ENCODE peak calls at places on chromosomes 12 and 14, in four cellular contexts. K is mucosa of descending colon, N is bronchial epithelial cell, H is cardiac muscle cell. Q is an unnamed sample.

GRCh38 chr12:93186131-93186530 is 191.6 kb upstream of the NUDT4 start:
- DNase-seq in N (no peak), K (no peak), H (peak), Q (no peak)

GRCh38 chr12:131916306-131917138 is 12.6 kb upstream of the PUS1 start:
- DNase-seq in H (no peak), N (no peak), K (no peak), Q (no peak)

GRCh38 chr12:26795899-26796298 is 37.1 kb downstream of the ITPR2 start:
- DNase-seq in N (no peak), K (no peak), H (no peak), Q (no peak)

GRCh38 chr14:99231181-99231849 is 40.7 kb downstream of the BCL11B start:
- DNase-seq in N (no peak), K (no peak), H (no peak), Q (no peak)

GRCh38 chr12:85550924-85551323 is 270.9 kb downstream of the ALX1 start:
- DNase-seq in K (no peak), H (no peak), N (no peak), Q (no peak)

GRCh38 chr14:29310757-29311156 is 544.2 kb downstream of the FOXG1 start:
- DNase-seq in K (no peak), N (peak), H (peak), Q (no peak)

GRCh38 chr12:25293596-25293995 is 42.9 kb upstream of the KRAS start:
- DNase-seq in K (no peak), N (no peak), H (no peak), Q (no peak)

GRCh38 chr12:116113398-116114130 is 163.9 kb downstream of the MED13L start:
- DNase-seq in N (no peak), H (no peak), K (no peak), Q (no peak)

GRCh38 chr12:66916189-66916588 is 237.3 kb upstream of the GRIP1 start:
- DNase-seq in N (peak), H (no peak), K (no peak), Q (no peak)

GRCh38 chr12:130780325-130780724 is 58.7 kb downstream of the STX2 start:
- DNase-seq in N (no peak), K (no peak), H (no peak), Q (no peak)

GRCh38 chr12:27178723-27179398 is 65.2 kb upstream of the STK38L start:
- DNase-seq in K (no peak), N (no peak), H (peak), Q (no peak)

GRCh38 chr14:72611956-72612500 is 281.9 kb downstream of the DPF3 start:
- DNase-seq in N (no peak), H (no peak), K (no peak), Q (no peak)

GRCh38 chr12:62714409-62715075 is 220.4 kb downstream of the PPM1H start:
- DNase-seq in K (no peak), N (no peak), H (no peak), Q (no peak)

GRCh38 chr14:77302926-77303325 is 17.8 kb downstream of the POMT2 start:
- DNase-seq in H (peak), N (peak), K (no peak), Q (peak)

GRCh38 chr14:42090122-42090521 is 483.4 kb downstream of the LRFN5 start:
- DNase-seq in H (no peak), K (no peak), N (no peak), Q (no peak)

GRCh38 chr12:87931764-87932163 is 97.4 kb downstream of the C12orf50 start:
- DNase-seq in K (no peak), N (peak), H (no peak), Q (no peak)

GRCh38 chr12:65632131-65632855 is 192.0 kb upstream of the HMGA2 start:
- DNase-seq in N (peak), K (no peak), H (no peak), Q (no peak)

GRCh38 chr12:111197545-111197944 is 171.3 kb downstream of the PHETA1 start:
- DNase-seq in H (no peak), N (no peak), K (no peak), Q (no peak)

GRCh38 chr12:107310621-107311020 is 217.3 kb upstream of the CRY1 start:
- DNase-seq in N (no peak), K (no peak), H (no peak), Q (no peak)

GRCh38 chr12:71371132-71371531 is 68.5 kb upstream of the LGR5 start:
- DNase-seq in H (peak), K (no peak), N (peak), Q (no peak)

GRCh38 chr14:65444230-65444629 is 31.7 kb downstream of the FUT8 start:
- DNase-seq in N (peak), K (no peak), H (no peak), Q (no peak)

GRCh38 chr14:59349154-59349772 is 115.9 kb downstream of the GPR135 start:
- DNase-seq in K (no peak), H (no peak), N (no peak), Q (no peak)

GRCh38 chr14:106872619-106873446 is 1346.5 kb downstream of the TMEM121 start:
- DNase-seq in K (peak), N (peak), H (no peak), Q (no peak)

GRCh38 chr14:93952829-93953228 is 23.5 kb downstream of the ASB2 start:
- DNase-seq in H (no peak), N (no peak), K (no peak), Q (no peak)

GRCh38 chr14:69671365-69672050 is 60.1 kb downstream of the SUSD6 start:
- DNase-seq in K (no peak), N (no peak), H (no peak), Q (no peak)

GRCh38 chr12:109093022-109093918 is at the start of gene ALKBH2:
- DNase-seq in N (peak), K (peak), H (peak), Q (no peak)

GRCh38 chr14:51093371-51094281 is 1.3 kb downstream of the TRIM9 start:
- DNase-seq in N (no peak), H (peak), K (peak), Q (no peak)

GRCh38 chr14:77864580-77864979 is 64.7 kb downstream of the ADCK1 start:
- DNase-seq in N (no peak), H (no peak), K (no peak), Q (no peak)

GRCh38 chr12:44835641-44836379 is 40.3 kb downstream of the NELL2 start:
- DNase-seq in N (peak), K (no peak), H (no peak), Q (peak)

GRCh38 chr14:67510121-67510520 is 21.6 kb upstream of the TMEM229B start:
- DNase-seq in K (no peak), N (peak), H (peak), Q (no peak)

GRCh38 chr14:104792101-104792884 is 3.3 kb downstream of the AKT1 start:
- DNase-seq in H (no peak), N (no peak), K (no peak), Q (no peak)

GRCh38 chr14:104940526-104941150 is 16.0 kb downstream of the PLD4 start:
- DNase-seq in K (no peak), N (no peak), H (peak), Q (no peak)

GRCh38 chr14:60958146-60958545 is 22.7 kb downstream of the TRMT5 start:
- DNase-seq in N (no peak), K (no peak), H (no peak), Q (no peak)

DNA sequence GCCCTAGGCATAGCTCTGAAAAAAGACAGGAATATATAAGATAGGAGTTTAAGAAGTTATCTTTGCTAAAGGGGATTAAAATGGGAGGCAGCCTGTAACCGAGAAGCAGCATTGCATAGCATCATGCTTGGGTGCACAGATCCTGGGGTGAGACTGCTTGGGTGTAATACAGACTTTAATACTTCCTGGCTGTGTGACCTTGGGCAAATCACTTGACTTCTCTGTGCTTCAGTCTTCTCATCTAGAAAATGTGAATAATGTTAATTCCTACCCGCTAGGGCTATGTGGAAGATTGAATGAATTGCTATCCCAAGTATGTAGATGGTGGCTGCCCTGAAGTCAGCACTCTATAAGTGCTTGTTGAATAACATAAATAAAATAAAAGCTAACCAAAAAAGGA is 204.5 kb downstream of the TMEM132C start:
- DNase-seq in H (no peak), N (no peak), K (no peak), Q (no peak)
- H3K4me3 ChIP-seq in H (no peak), N (no peak), K (no peak), Q (no peak)

GRCh38 chr14:96039633-96040311 is 610 bp downstream of the C14orf132 start:
- DNase-seq in K (no peak), N (no peak), H (peak), Q (no peak)
- TF ChIP-seq CTCF in K (no peak), N (peak), H (peak), Q (peak)

DNA sequence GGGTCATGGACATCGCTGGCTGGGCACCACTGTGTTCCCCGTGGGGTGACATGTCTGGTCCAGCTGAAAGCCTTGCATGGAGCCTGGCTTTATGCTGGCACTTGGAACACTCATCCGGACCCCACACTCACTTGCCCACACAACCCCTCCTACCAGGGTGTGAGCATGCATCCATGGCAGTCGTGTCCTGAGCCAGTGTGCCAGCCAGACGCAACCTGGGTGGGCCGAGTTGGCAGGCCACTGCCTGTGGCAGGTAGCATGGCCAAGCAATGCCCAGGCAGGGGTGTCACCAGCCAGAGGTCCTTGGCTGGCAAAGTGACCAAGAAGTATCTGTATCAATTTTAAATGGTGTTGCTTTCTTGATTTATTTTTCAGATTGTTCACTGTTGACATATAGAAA is 141.7 kb downstream of the CCDC59 start:
- DNase-seq in H (no peak), K (no peak), N (no peak), Q (no peak)
- H3K4me3 ChIP-seq in H (no peak), K (no peak), N (no peak), Q (no peak)

DNA sequence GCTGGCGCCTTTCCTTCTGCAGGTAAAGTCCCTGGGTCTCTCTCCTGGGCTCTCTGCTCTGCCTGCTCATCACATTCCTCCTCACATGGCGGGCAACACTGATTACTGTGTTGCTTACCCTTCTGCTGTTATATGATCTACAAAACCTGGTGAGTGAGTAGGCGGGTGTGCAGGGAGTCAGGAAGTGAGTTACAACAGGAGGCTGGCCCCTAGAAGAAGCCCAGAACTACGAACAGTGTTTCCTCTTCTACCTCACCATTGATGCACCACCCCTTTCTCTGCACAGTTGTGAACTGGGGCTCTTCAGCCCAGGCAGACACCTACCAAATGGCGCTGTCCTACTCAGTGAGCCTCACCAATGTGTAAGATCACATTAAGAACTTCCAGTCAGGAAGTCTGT is 4.9 kb upstream of the KLHL33 start:
- DNase-seq in K (no peak), N (peak), H (no peak), Q (no peak)
- TF ChIP-seq CTCF in K (no peak), N (peak), H (no peak), Q (peak)